ENCODE peak calls at places on chromosomes 3 and 15, in seven cellular contexts. G, E, L, M, Z, F and Q are unnamed samples.

GRCh38 chr3:127628788-127629456 is at the start of gene PODXL2:
- DNase-seq in E (peak; percentile 24), Z (peak; percentile 66), F (peak; percentile 80), L (no peak), G (peak; percentile 57), M (peak; percentile 26), Q (no peak)

GRCh38 chr3:126521122-126521891 is 2.6 kb upstream of the CHST13 start:
- DNase-seq in L (no peak), Z (no peak), E (no peak), F (no peak), G (no peak), M (no peak), Q (no peak)

GRCh38 chr3:128693696-128694095 is 32.3 kb upstream of the RAB7A start:
- DNase-seq in M (no peak), L (no peak), F (no peak), Z (no peak), G (no peak), E (no peak), Q (no peak)

GRCh38 chr15:82963356-82964341 is 11.1 kb upstream of the HOMER2 start:
- DNase-seq in E (no peak), G (no peak), M (peak; percentile 23), F (no peak), L (no peak), Z (no peak), Q (no peak)

GRCh38 chr15:85500729-85501128 is 120.3 kb downstream of the AKAP13 start:
- DNase-seq in G (peak; percentile 30), F (peak; percentile 35), L (no peak), E (no peak), M (no peak), Z (peak; percentile 71), Q (no peak)

GRCh38 chr15:31374489-31374888 is 47.9 kb downstream of the KLF13 start:
- DNase-seq in F (no peak), G (no peak), E (no peak), Z (no peak), L (no peak), M (no peak), Q (no peak)

GRCh38 chr3:4166540-4166939 is 136.6 kb upstream of the SETMAR start:
- DNase-seq in F (no peak), G (no peak), Z (no peak), M (no peak), L (no peak), E (no peak), Q (no peak)

GRCh38 chr3:67192466-67192865 is 194.4 kb downstream of the KBTBD8 start:
- DNase-seq in Z (no peak), L (no peak), M (no peak), G (no peak), E (no peak), F (no peak), Q (no peak)

GRCh38 chr3:121111914-121112612 is 204.1 kb downstream of the STXBP5L start:
- DNase-seq in Z (no peak), E (no peak), F (peak; percentile 13), G (no peak), L (no peak), M (no peak), Q (no peak)

GRCh38 chr3:155024006-155024638 is 56.0 kb upstream of the MME start:
- DNase-seq in Z (peak; percentile 74), M (peak; percentile 53), G (no peak), F (no peak), E (no peak), L (no peak), Q (no peak)

GRCh38 chr3:113157408-113157980 is 53.9 kb upstream of the BOC start:
- DNase-seq in G (no peak), L (no peak), Z (no peak), M (no peak), E (no peak), F (no peak), Q (no peak)

GRCh38 chr3:177545964-177546363 is 348.7 kb upstream of the TBL1XR1 start:
- DNase-seq in F (no peak), M (no peak), Z (no peak), E (no peak), L (peak; percentile 44), G (no peak), Q (no peak)

GRCh38 chr3:170424879-170425278 is 6.2 kb downstream of the CLDN11 start:
- DNase-seq in F (no peak), M (no peak), L (no peak), G (no peak), E (no peak), Z (peak; percentile 43), Q (no peak)

GRCh38 chr3:66138336-66139234 is 82.2 kb upstream of the SLC25A26 start:
- DNase-seq in Z (peak; percentile 83), G (peak; percentile 68), E (peak; percentile 51), M (peak; percentile 49), F (peak; percentile 74), L (peak; percentile 66), Q (no peak)

GRCh38 chr3:167691366-167691765 is 37.6 kb upstream of the WDR49 start:
- DNase-seq in Z (no peak), E (no peak), G (no peak), F (no peak), L (no peak), M (no peak), Q (no peak)

GRCh38 chr3:171162986-171163723 is 136.6 kb upstream of the SLC2A2 start:
- DNase-seq in G (no peak), F (no peak), L (no peak), Z (no peak), E (no peak), M (no peak), Q (no peak)

GRCh38 chr3:31232049-31233040 is 300.4 kb upstream of the STT3B start:
- DNase-seq in Z (no peak), E (no peak), M (no peak), F (no peak), G (no peak), L (no peak), Q (no peak)

GRCh38 chr3:48278884-48279559 is 38.1 kb downstream of the ZNF589 start:
- DNase-seq in Z (no peak), E (no peak), G (no peak), F (no peak), M (no peak), L (no peak), Q (no peak)

GRCh38 chr15:51801391-51801835 is 28.0 kb upstream of the TMOD3 start:
- DNase-seq in E (no peak), G (peak; percentile 40), Z (peak; percentile 64), F (peak; percentile 89), L (no peak), M (no peak), Q (no peak)

GRCh38 chr3:148128136-148128535 is 569.6 kb upstream of the AGTR1 start:
- DNase-seq in L (no peak), G (no peak), M (no peak), Z (no peak), E (no peak), F (no peak), Q (no peak)

GRCh38 chr3:111541911-111542483 is at the start of gene CD96:
- DNase-seq in F (no peak), L (no peak), Z (peak; percentile 61), E (no peak), G (no peak), M (peak; percentile 29), Q (no peak)

GRCh38 chr3:155076888-155077287 is 3.2 kb upstream of the MME start:
- DNase-seq in E (no peak), F (no peak), L (no peak), G (no peak), M (no peak), Z (no peak), Q (no peak)

GRCh38 chr3:3177861-3178497 is 1.5 kb downstream of the CRBN start:
- DNase-seq in M (no peak), L (no peak), Z (peak; percentile 12), E (no peak), F (no peak), G (no peak), Q (no peak)

GRCh38 chr3:150449169-150449721 is 41.1 kb downstream of the TSC22D2 start:
- DNase-seq in Z (peak; percentile 63), L (peak; percentile 42), G (no peak), M (peak; percentile 70), E (no peak), F (no peak), Q (peak; percentile 39)

GRCh38 chr15:93861413-93861812 is 369.9 kb upstream of the MCTP2 start:
- DNase-seq in E (no peak), G (no peak), L (no peak), F (peak; percentile 66), Z (peak; percentile 4), M (no peak), Q (no peak)

GRCh38 chr3:161508852-161509477 is 12.4 kb downstream of the OTOL1 start:
- DNase-seq in F (no peak), L (peak; percentile 2), E (no peak), G (no peak), Z (peak; percentile 2), M (no peak), Q (no peak)
- TF ChIP-seq CTCF in F (peak; percentile 42), L (peak; percentile 13), E (no peak), G (peak; percentile 58), Z (no peak), M (peak; percentile 49), Q (peak; percentile 28)

DNA sequence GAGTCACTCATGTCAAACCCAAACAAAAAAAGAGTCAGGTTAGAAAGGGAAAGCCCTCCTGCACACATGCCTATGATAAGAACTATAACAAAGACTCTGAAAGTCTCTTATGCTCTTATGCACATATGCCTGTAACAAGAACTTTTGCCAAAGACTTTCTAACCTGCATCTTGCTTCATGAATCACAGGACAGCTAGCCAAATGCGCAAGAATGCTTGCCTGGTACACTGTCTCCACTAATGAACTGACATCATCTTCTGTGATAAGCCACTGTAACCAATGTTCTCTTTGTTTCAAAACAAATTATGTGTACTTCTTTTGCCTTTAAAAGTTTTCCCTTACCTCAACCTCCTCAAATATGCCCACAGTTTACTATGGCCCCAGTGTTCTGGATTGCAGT is 18.2 kb upstream of the EHHADH start:
- DNase-seq in L (no peak), E (no peak), Z (peak; percentile 39), F (no peak), G (no peak), M (no peak), Q (no peak)
- TF ChIP-seq CTCF in L (no peak), E (no peak), Z (no peak), F (no peak), G (no peak), M (no peak), Q (no peak)

GRCh38 chr15:66898656-66899402 is 166.6 kb upstream of the SMAD3 start:
- DNase-seq in G (no peak), E (no peak), L (no peak), M (no peak), Z (no peak), F (no peak), Q (no peak)

GRCh38 chr15:66897971-66898370 is 167.4 kb upstream of the SMAD3 start:
- DNase-seq in L (no peak), Z (no peak), F (no peak), G (no peak), M (no peak), E (no peak), Q (no peak)

GRCh38 chr15:66900586-66901310 is 164.7 kb upstream of the SMAD3 start:
- DNase-seq in G (no peak), F (no peak), E (no peak), L (no peak), M (no peak), Z (no peak), Q (no peak)

GRCh38 chr15:66901336-66902100 is 163.9 kb upstream of the SMAD3 start:
- DNase-seq in M (no peak), L (no peak), E (no peak), Z (peak; percentile 62), F (no peak), G (no peak), Q (no peak)

GRCh38 chr15:66899555-66900350 is 165.6 kb upstream of the SMAD3 start:
- DNase-seq in Z (no peak), E (no peak), G (no peak), L (no peak), F (peak; percentile 66), M (no peak), Q (no peak)
- TF ChIP-seq CTCF in Z (no peak), E (no peak), G (no peak), L (no peak), F (peak; percentile 22), M (no peak), Q (no peak)

GRCh38 chr15:63402498-63403253 is 21.0 kb upstream of the CA12 start:
- DNase-seq in Z (peak; percentile 64), E (no peak), L (no peak), G (no peak), M (peak; percentile 24), F (no peak), Q (no peak)
- TF ChIP-seq CTCF in Z (peak; percentile 57), E (peak; percentile 40), L (peak; percentile 54), G (peak; percentile 47), M (peak; percentile 60), F (peak; percentile 70), Q (peak; percentile 67)